ENCODE peak calls at places on chromosomes 4 and X, in seven cellular contexts. Y is brain microvascular endothelial cell, A is NT2/D1, W is tibial artery, K is right cardiac atrium, T is cardiac muscle cell, J is SJSA1. V is an unnamed sample.

GRCh38 chrX:2463973-2464676 is 36.7 kb downstream of the DHRSX start:
- DNase-seq in T (no peak), A (no peak), J (no peak), W (no peak), K (no peak), Y (peak), V (no peak)

GRCh38 chr4:102598102-102598758 is 97.1 kb downstream of the NFKB1 start:
- DNase-seq in W (no peak), Y (peak), T (peak), A (no peak), K (no peak), J (no peak), V (no peak)

GRCh38 chr4:187307131-187307530 is 583.5 kb upstream of the FAT1 start:
- DNase-seq in K (no peak), T (no peak), A (no peak), J (no peak), Y (no peak), W (no peak), V (no peak)

GRCh38 chr4:71941001-71941400 is 90.8 kb upstream of the NPFFR2 start:
- DNase-seq in W (no peak), Y (peak), A (peak), J (no peak), T (peak), K (no peak), V (no peak)

GRCh38 chr4:15913631-15913970 is 24.9 kb downstream of the FGFBP1 start:
- DNase-seq in T (peak), Y (peak), A (no peak), W (no peak), J (peak), K (no peak), V (peak)

GRCh38 chr4:156388826-156389225 is 435.2 kb upstream of the CTSO start:
- DNase-seq in A (no peak), K (no peak), W (no peak), T (peak), J (no peak), Y (peak), V (no peak)

GRCh38 chr4:54172156-54172555 is 56.9 kb upstream of the PDGFRA start:
- DNase-seq in Y (no peak), A (no peak), K (no peak), J (no peak), T (no peak), W (no peak), V (no peak)

GRCh38 chr4:174707897-174708296 is 121.2 kb downstream of the GLRA3 start:
- DNase-seq in J (no peak), A (no peak), W (no peak), K (no peak), Y (no peak), T (no peak), V (no peak)

GRCh38 chrX:107747596-107748161 is 27.9 kb downstream of the TSC22D3 start:
- DNase-seq in A (no peak), Y (peak), W (no peak), K (no peak), T (peak), J (no peak), V (no peak)

GRCh38 chrX:107827137-107827831 is 1.6 kb downstream of the MID2 start:
- DNase-seq in T (peak), K (no peak), A (no peak), W (no peak), Y (no peak), J (no peak), V (no peak)

GRCh38 chr4:156154978-156155377 is 201.3 kb upstream of the CTSO start:
- DNase-seq in T (peak), K (no peak), Y (no peak), A (no peak), J (no peak), W (no peak), V (no peak)

GRCh38 chrX:133364201-133364600 is 51.1 kb downstream of the GPC4 start:
- DNase-seq in K (no peak), A (no peak), W (no peak), J (no peak), Y (no peak), T (peak), V (no peak)
- H3K4me3 ChIP-seq in K (no peak), A (no peak), W (no peak), J (no peak), Y (no peak), T (no peak), V (no peak)

GRCh38 chr4:141675384-141675783 is 39.0 kb downstream of the IL15 start:
- DNase-seq in W (no peak), T (no peak), Y (no peak), K (no peak), A (no peak), J (no peak), V (no peak)
- H3K4me3 ChIP-seq in W (no peak), T (no peak), Y (no peak), K (no peak), A (no peak), J (no peak), V (no peak)

DNA sequence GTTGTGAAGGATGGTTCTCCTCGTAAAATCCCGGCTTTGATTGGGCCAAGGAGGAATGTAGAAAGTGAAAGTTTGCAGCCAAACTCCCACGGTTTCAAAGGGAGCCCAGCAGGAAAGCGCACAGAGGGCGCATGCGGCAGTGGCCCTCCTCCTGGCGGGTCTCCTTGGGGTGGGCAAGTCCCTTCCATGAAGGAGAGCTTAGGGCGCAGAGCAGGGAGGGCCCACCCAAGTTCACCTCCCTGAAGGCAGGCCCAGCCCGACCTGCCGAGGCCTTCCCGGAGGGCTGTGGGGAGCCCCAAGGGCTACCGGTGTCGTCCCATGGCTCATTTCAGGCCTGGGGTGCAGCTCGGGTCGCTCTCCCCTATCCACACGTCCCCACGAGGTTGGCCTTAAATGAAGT is 2.0 kb downstream of the PDZD4 start:
- DNase-seq in T (peak), A (no peak), Y (no peak), J (no peak), K (no peak), W (no peak), V (no peak)
- H3K4me3 ChIP-seq in T (no peak), A (peak), Y (no peak), J (no peak), K (no peak), W (peak), V (peak)

GRCh38 chr4:75598390-75598789 is 31.9 kb downstream of the CDKL2 start:
- DNase-seq in T (peak), Y (no peak), A (no peak), J (no peak), W (no peak), K (no peak), V (no peak)
- H3K4me3 ChIP-seq in T (no peak), Y (no peak), A (no peak), J (no peak), W (no peak), K (no peak), V (no peak)

GRCh38 chr4:152700151-152700550 is 20.4 kb upstream of the TMEM154 start:
- DNase-seq in W (no peak), Y (no peak), K (no peak), A (no peak), J (no peak), T (no peak), V (no peak)
- H3K4me3 ChIP-seq in W (no peak), Y (no peak), K (no peak), A (no peak), J (no peak), T (no peak), V (no peak)

GRCh38 chr4:17814140-17814539 is 3.4 kb downstream of the NCAPG start:
- DNase-seq in T (peak), Y (peak), A (no peak), J (peak), W (no peak), K (no peak), V (no peak)
- H3K4me3 ChIP-seq in T (no peak), Y (no peak), A (no peak), J (no peak), W (no peak), K (no peak), V (no peak)

GRCh38 chr4:2767046-2767704 is 11.0 kb upstream of the TNIP2 start:
- DNase-seq in W (peak), T (no peak), A (no peak), Y (no peak), K (peak), J (no peak), V (no peak)

GRCh38 chr4:2765832-2766526 is 9.8 kb upstream of the TNIP2 start:
- DNase-seq in T (no peak), A (no peak), W (peak), Y (no peak), J (no peak), K (no peak), V (no peak)

GRCh38 chr4:2761035-2761923 is 5.1 kb upstream of the TNIP2 start:
- DNase-seq in W (peak), T (peak), J (no peak), K (no peak), Y (no peak), A (no peak), V (no peak)

GRCh38 chr4:2762048-2762447 is 5.9 kb upstream of the TNIP2 start:
- DNase-seq in A (no peak), J (no peak), T (no peak), Y (no peak), W (peak), K (no peak), V (no peak)

DNA sequence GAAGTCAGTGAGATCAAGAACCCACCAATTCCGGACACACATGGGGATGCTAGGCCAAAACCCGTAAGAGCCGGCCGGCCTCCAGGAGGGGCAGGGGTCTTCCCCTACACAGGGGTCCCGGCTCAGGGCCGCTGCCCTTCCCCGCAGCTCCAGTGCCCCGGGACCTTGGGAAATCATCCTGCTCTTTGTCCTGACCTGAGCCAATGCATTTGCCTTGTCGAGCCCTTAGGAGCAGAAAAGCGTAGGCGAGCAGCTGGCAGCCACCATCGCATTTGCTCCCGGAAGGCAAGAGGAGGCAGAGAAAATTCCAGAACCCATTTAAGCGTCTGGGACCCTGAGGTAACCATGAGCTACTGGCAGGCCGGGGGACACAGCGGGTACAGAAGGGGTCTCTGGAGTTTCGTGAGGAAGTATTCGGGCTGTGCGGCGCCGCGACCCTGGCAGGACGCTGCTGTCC is 7.4 kb upstream of the TNIP2 start:
- DNase-seq in J (no peak), K (peak), Y (no peak), T (peak), W (peak), A (no peak), V (no peak)
- H3K4me3 ChIP-seq in J (no peak), K (peak), Y (peak), T (no peak), W (peak), A (no peak), V (peak)

DNA sequence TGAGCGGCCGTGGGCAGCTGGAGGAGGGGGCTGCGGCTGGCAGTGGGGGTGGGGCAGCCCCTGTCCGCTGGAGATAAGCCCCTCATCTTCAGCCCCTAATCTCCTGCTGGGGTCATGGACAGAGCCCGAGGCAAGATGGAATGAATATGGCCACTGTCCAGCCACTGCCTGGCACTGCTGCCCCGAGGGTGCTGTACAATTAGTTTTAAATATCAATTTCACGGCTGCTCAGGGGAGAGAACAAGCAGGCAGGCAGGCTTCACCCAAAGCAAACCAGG is 64.1 kb upstream of the NKX1-1 start:
- DNase-seq in Y (no peak), K (peak), W (no peak), J (no peak), T (no peak), A (no peak), V (no peak)
- H3K4me3 ChIP-seq in Y (no peak), K (no peak), W (no peak), J (no peak), T (no peak), A (no peak), V (no peak)

GRCh38 chr4:173398251-173398650 is 665 bp downstream of the SCRG1 start:
- DNase-seq in W (no peak), J (no peak), Y (no peak), T (no peak), A (no peak), K (no peak), V (no peak)

GRCh38 chr4:173397604-173398003 is 1.3 kb downstream of the SCRG1 start:
- DNase-seq in W (no peak), A (no peak), K (no peak), T (no peak), Y (no peak), J (no peak), V (no peak)

GRCh38 chr4:173403051-173403450 is 4.1 kb upstream of the SCRG1 start:
- DNase-seq in T (peak), Y (no peak), K (no peak), J (no peak), W (no peak), A (no peak), V (no peak)

GRCh38 chr4:173404296-173404865 is 5.5 kb upstream of the SCRG1 start:
- DNase-seq in W (no peak), K (no peak), J (no peak), T (no peak), A (no peak), Y (no peak), V (no peak)

GRCh38 chr4:173399016-173399415 is at the start of gene SCRG1:
- DNase-seq in T (peak), W (peak), J (no peak), K (peak), Y (no peak), A (no peak), V (no peak)
- H3K4me3 ChIP-seq in T (no peak), W (peak), J (no peak), K (no peak), Y (no peak), A (no peak), V (no peak)

GRCh38 chr4:48369248-48369647 is 27.9 kb downstream of the SLAIN2 start:
- DNase-seq in J (no peak), Y (no peak), T (no peak), A (no peak), W (no peak), K (no peak), V (no peak)
- H3K4me3 ChIP-seq in J (no peak), Y (no peak), T (no peak), A (no peak), W (no peak), K (no peak), V (no peak)

V was measured in Panc1.